ENCODE peak calls at places on chromosomes 1 and 21, in five cellular contexts. W, Q, P, D and N are unnamed samples.

GRCh38 chr1:225945564-225945963 is 4.5 kb upstream of the LEFTY2 start:
- DNase-seq in W (peak; percentile 86), Q (no peak), P (no peak), D (no peak), N (no peak)

GRCh38 chr1:42423621-42424200 is 32.1 kb downstream of the ZMYND12 start:
- DNase-seq in W (no peak), Q (no peak), P (no peak), D (no peak), N (no peak)

GRCh38 chr1:32652244-32652962 is 1.4 kb downstream of the RBBP4 start:
- DNase-seq in W (no peak), Q (no peak), P (no peak), D (no peak), N (no peak)

GRCh38 chr1:31065310-31066217 is at the start of gene PUM1:
- DNase-seq in W (peak; percentile 100), Q (peak; percentile 99), P (peak; percentile 85), D (peak; percentile 97), N (peak; percentile 99)

GRCh38 chr1:169676001-169676400 is 35.4 kb downstream of the SELL start:
- DNase-seq in W (no peak), Q (no peak), P (no peak), D (no peak), N (no peak)

GRCh38 chr1:204870165-204870912 is at the start of gene NFASC:
- DNase-seq in W (no peak), Q (no peak), P (no peak), D (no peak), N (no peak)

GRCh38 chr1:32639489-32640075 is 10.8 kb downstream of the ZBTB8OS start:
- DNase-seq in W (no peak), Q (no peak), P (no peak), D (no peak), N (no peak)

GRCh38 chr1:1058921-1059493 is 15.1 kb downstream of the RNF223 start:
- DNase-seq in W (no peak), Q (peak; percentile 76), P (no peak), D (no peak), N (peak; percentile 18)

GRCh38 chr21:44051462-44051941 is 39.4 kb downstream of the TRAPPC10 start:
- DNase-seq in W (no peak), Q (no peak), P (no peak), D (no peak), N (no peak)

GRCh38 chr1:81230983-81231728 is 569.6 kb upstream of the ADGRL2 start:
- DNase-seq in W (no peak), Q (no peak), P (no peak), D (no peak), N (peak; percentile 19)

GRCh38 chr1:19485362-19486187 is at the start of gene CAPZB:
- DNase-seq in W (no peak), Q (peak; percentile 90), P (no peak), D (peak; percentile 75), N (peak; percentile 93)

GRCh38 chr1:183859865-183860264 is 54.9 kb downstream of the RGL1 start:
- DNase-seq in W (no peak), Q (no peak), P (no peak), D (peak; percentile 20), N (no peak)

GRCh38 chr21:44552136-44552535 is 831 bp upstream of the KRTAP10-2 start:
- DNase-seq in W (no peak), Q (peak; percentile 42), P (no peak), D (no peak), N (peak; percentile 5)

GRCh38 chr1:234149217-234149616 is 224.0 kb upstream of the COA6 start:
- DNase-seq in W (no peak), Q (no peak), P (no peak), D (no peak), N (no peak)

DNA sequence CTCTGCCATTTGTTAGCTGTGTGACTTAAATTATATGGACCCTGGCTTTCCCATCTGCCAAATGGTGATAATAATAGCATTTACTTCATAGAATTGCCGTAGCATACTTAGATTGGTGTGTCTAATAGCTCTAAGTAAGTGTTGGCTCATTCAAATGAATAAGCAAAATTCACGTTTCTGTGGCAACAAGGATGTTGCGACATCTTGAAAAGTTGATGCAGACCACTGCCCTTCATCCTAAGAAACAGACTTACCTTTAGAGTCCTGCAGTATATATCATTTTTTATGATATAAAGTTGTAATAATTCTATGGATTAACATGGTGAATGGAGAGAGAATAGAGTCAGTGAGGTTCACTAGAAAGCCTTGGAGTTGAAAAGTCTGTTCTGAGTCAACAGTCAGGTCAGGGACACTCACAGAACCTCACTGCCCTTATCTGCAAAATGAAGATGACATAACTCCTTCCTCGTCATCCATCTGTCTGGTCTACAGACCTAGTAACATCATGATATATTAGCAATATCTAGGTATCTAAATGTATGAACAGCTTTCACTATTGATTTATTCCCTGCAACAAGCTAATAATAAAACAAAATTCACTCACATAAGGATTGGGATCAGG is 167.3 kb upstream of the C8B start:
- DNase-seq in W (no peak), Q (no peak), P (no peak), D (no peak), N (no peak)
- TF ChIP-seq SUZ12 in W (no peak), Q (no peak), P (no peak), D (no peak), N (no peak)

GRCh38 chr1:54645806-54646676 is 4.5 kb downstream of the MROH7 start:
- DNase-seq in W (no peak), Q (no peak), P (no peak), D (no peak), N (no peak)
- TF ChIP-seq SUZ12 in W (no peak), Q (no peak), P (no peak), D (no peak), N (no peak)

GRCh38 chr1:54584575-54584974 is 36.5 kb downstream of the ACOT11 start:
- DNase-seq in W (no peak), Q (no peak), P (no peak), D (no peak), N (no peak)
- TF ChIP-seq SUZ12 in W (no peak), Q (no peak), P (no peak), D (no peak), N (no peak)

DNA sequence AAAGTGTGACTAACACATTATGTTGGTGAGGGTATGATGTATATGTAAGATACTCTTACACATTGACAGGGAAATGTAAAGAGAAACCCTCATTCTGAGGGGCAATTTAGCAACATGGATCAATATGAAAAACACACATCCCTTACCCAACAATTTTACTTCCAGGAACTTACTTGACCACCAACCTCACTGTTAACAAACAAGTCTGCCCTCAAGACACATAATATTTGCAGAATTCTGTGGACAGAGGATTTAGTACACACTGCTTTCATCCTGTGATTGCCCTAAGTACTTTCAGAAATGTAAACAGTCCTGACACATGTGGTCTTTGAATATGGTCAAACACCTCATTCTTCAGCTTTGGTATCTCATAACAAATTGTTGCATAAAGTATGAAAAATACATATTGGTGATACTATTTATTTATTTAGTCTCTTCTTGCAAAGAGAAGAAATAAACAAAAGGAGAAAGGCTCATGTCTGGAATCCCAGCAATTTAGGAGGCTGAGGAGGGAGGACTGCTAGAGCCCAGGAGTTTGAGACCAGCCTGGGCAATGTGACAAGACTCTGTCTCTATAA is 6.9 kb downstream of the USP48 start:
- DNase-seq in W (no peak), Q (no peak), P (no peak), D (peak; percentile 89), N (no peak)
- TF ChIP-seq SUZ12 in W (no peak), Q (no peak), P (no peak), D (no peak), N (no peak)

DNA sequence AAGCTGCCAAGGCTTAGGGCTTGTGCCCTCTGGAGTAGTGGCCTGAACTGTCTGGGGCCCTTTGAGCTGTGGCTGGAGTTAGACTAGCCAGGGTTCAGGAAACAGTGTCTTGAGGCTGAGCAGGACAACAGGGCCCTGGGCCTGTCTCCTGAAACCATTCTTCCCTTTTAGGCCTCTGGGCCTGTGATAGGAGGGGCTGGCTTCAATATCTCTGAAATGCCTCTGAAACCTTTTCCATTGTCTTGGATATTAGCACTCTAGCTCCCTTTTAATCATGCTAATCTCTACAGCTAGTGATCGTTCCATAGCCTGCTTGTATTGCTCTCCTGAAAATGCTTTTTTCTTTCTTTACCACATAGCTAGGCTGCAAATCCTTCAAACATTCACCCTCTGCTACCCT is 135.3 kb downstream of the ADGRL4 start:
- DNase-seq in W (peak; percentile 68), Q (no peak), P (no peak), D (no peak), N (no peak)
- TF ChIP-seq SUZ12 in W (no peak), Q (no peak), P (no peak), D (no peak), N (no peak)

GRCh38 chr21:35945089-35945671 is 115.1 kb downstream of the SETD4 start:
- DNase-seq in W (no peak), Q (no peak), P (no peak), D (no peak), N (no peak)
- TF ChIP-seq SUZ12 in W (no peak), Q (no peak), P (no peak), D (no peak), N (no peak)

DNA sequence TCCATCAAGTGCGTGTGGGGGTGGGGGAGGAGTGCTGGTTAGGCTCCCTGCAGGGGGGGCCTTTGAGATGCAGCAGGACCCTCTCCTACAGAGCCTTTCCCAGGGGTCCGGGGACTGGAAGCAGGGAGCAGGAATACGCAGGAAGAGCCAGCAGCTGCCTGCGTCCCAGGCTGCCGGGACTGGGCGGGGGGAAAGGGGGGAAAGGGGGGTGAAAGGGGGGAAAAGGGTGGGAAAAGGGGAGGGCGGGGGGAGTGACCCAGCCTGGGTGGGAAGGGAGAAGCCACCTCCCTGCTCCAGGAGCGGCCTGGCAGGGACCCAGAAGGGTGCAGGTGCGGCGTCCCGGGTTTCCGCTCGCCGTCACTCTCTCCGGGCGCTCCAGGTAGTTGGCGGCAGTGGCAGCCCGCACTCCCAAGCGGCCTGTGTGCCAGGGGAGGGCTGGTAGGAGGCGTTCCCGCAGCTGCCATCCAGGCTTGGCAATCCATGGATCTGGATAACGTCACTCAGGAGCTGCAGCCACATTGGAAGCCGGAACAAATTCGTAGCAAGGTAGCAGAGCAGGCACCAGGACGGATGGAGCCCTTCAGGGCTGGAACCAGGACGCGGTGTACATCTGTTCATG is 141.0 kb upstream of the NGF start:
- DNase-seq in W (no peak), Q (no peak), P (no peak), D (no peak), N (no peak)
- TF ChIP-seq SUZ12 in W (no peak), Q (no peak), P (no peak), D (no peak), N (no peak)